ENCODE peak calls at places on chromosomes 3 and 15, in four cellular contexts. I, Z, F and G are unnamed samples. For H3K36me3, the result is how much of the 10 kb centered on the place peaks cover.

GRCh38 chr3:184656991-184657669 is 54.7 kb downstream of the MAGEF1 start:
- DNase-seq in F (no peak), Z (no peak), I (no peak), G (no peak)

GRCh38 chr3:188077160-188077812 is 76.7 kb upstream of the LPP start:
- DNase-seq in Z (no peak), F (no peak), I (no peak), G (no peak)

GRCh38 chr15:88624156-88624970 is 3.2 kb downstream of the AEN start:
- DNase-seq in I (no peak), Z (no peak), F (peak), G (no peak)

GRCh38 chr3:193869221-193870201 is 266.4 kb upstream of the HES1 start:
- DNase-seq in I (peak), F (peak), Z (no peak), G (peak)

GRCh38 chr15:50828610-50829206 is 63.2 kb upstream of the SPPL2A start:
- DNase-seq in I (peak), F (no peak), Z (no peak), G (peak)

GRCh38 chr15:38696120-38696727 is 131.6 kb upstream of the RASGRP1 start:
- DNase-seq in I (no peak), Z (no peak), F (no peak), G (no peak)

GRCh38 chr3:134059680-134060560 is 30.2 kb upstream of the SLCO2A1 start:
- DNase-seq in F (no peak), Z (no peak), I (peak), G (no peak)

GRCh38 chr15:97652700-97653167 is 307.8 kb upstream of the ARRDC4 start:
- DNase-seq in F (peak), I (no peak), Z (no peak), G (no peak)

GRCh38 chr3:115293321-115293720 is 146.2 kb upstream of the ZBTB20 start:
- DNase-seq in F (no peak), Z (no peak), I (no peak), G (no peak)

GRCh38 chr15:71111950-71112349 is 3.3 kb upstream of the THSD4 start:
- DNase-seq in I (no peak), F (no peak), Z (no peak), G (no peak)

GRCh38 chr15:70329179-70329578 is 231.5 kb upstream of the TLE3 start:
- DNase-seq in F (no peak), Z (no peak), I (no peak), G (no peak)

GRCh38 chr3:178802993-178803693 is 266.9 kb downstream of the KCNMB2 start:
- DNase-seq in Z (no peak), I (no peak), F (no peak), G (no peak)

GRCh38 chr3:134249442-134249841 is 1.2 kb downstream of the RYK start:
- DNase-seq in F (no peak), Z (no peak), I (no peak), G (no peak)

GRCh38 chr3:38723569-38724391 is 74.3 kb upstream of the SCN5A start:
- DNase-seq in F (peak), Z (no peak), I (no peak), G (no peak)

GRCh38 chr3:29914861-29915524 is 634.1 kb downstream of the RBMS3 start:
- DNase-seq in I (no peak), F (no peak), Z (no peak), G (peak)

GRCh38 chr3:125069968-125070745 is 14.4 kb upstream of the HEG1 start:
- DNase-seq in I (no peak), F (no peak), Z (no peak), G (no peak)

GRCh38 chr3:151686257-151686656 is 47.5 kb upstream of the AADACL2 start:
- DNase-seq in I (no peak), Z (no peak), F (no peak), G (no peak)

GRCh38 chr15:68652141-68652540 is 73.3 kb downstream of the CORO2B start:
- DNase-seq in F (peak), Z (no peak), I (no peak), G (no peak)

GRCh38 chr3:128426128-128426921 is 40.4 kb downstream of the DNAJB8 start:
- DNase-seq in I (peak), F (no peak), Z (no peak), G (no peak)

GRCh38 chr15:35427091-35427490 is 118.9 kb downstream of the DPH6 start:
- DNase-seq in Z (no peak), F (no peak), I (no peak), G (no peak)

GRCh38 chr15:55334997-55335396 is 16.0 kb downstream of the PIGB start:
- DNase-seq in Z (no peak), F (no peak), I (no peak), G (no peak)

GRCh38 chr3:111695584-111696213 is 100.6 kb upstream of the ZBED2 start:
- DNase-seq in I (no peak), F (no peak), Z (no peak), G (no peak)

GRCh38 chr3:150874666-150875219 is 30.5 kb downstream of the MINDY4B start:
- DNase-seq in I (no peak), F (no peak), Z (no peak), G (no peak)

GRCh38 chr3:124318014-124318413 is 326.1 kb upstream of the ROPN1 start:
- DNase-seq in F (no peak), Z (no peak), I (no peak), G (no peak)

DNA sequence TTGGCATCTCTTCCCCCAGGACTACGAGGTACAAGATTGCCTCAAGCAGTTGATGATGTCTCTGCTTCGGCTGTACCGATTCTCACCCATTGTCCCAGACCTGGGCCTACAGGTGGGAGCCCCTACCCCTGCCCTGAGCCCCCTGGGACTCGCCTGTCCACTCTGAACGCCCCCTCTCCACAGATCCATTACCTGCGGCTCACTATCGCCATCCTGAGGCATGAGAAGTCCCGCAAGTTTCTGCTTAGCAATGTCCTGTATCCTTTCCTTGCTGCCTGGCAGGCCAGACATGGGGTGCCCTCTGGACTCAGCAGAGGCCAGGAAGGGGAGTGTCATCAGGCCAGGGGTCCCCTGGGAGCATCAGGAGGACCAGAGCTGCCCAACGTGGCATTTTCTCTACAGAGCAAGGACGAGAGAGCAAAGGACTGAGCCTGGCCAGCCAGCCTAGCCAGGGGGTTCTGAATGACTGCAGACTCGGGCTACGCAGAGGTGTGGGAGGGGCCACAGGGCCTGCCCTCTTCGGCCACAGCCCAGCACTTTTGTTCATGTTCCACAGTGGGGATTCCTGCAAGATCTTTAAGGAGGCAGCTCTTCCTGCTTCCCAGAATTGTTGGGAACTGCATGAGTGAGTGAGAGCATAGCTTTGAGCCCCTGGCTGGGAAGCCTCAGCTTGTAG is 11.2 kb downstream of the RNF123 start:
- DNase-seq in I (no peak), Z (no peak), F (no peak), G (no peak)
- H3K36me3 ChIP-seq in I (under half), Z (under half), F (half or more), G (under half)

GRCh38 chr3:47641739-47642138 is 63.1 kb upstream of the CSPG5 start:
- DNase-seq in Z (no peak), I (no peak), F (no peak), G (no peak)

GRCh38 chr3:47646362-47646761 is 67.7 kb upstream of the CSPG5 start:
- DNase-seq in F (no peak), Z (no peak), I (no peak), G (no peak)

GRCh38 chr3:47645551-47645950 is 66.9 kb upstream of the CSPG5 start:
- DNase-seq in Z (no peak), I (no peak), F (no peak), G (no peak)

GRCh38 chr3:47647550-47647949 is 68.9 kb upstream of the CSPG5 start:
- DNase-seq in I (no peak), Z (no peak), F (no peak), G (no peak)

DNA sequence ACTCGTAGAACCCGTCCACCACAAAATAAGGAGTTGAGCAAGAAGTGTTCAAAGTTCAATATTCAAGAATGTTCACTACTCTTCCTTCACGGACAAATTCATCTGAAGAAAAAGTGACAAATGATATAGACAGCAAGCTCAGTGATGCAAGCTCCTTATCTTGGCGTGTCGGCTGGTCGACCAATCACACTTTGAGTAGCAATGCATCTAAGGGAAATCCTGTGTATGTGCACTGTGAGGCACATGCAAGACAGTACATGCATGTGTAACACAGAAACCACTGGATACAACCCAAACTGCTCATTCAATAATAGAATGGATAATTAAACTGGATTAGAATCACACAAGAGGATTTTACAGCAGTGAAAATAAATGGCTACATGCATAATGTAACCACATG is 64.4 kb upstream of the CSPG5 start:
- DNase-seq in F (no peak), I (peak), Z (no peak), G (no peak)
- H3K36me3 ChIP-seq in F (under half), I (under half), Z (under half), G (under half)

GRCh38 chr3:13364602-13365271 is 55.4 kb downstream of the NUP210 start:
- DNase-seq in F (no peak), Z (no peak), I (no peak), G (no peak)
- H3K36me3 ChIP-seq in F (under half), Z (under half), I (under half), G (under half)

GRCh38 chr3:185930393-185931107 is 7.3 kb downstream of the TRA2B start:
- DNase-seq in Z (no peak), I (no peak), F (no peak), G (no peak)
- H3K36me3 ChIP-seq in Z (under half), I (under half), F (half or more), G (half or more)

DNA sequence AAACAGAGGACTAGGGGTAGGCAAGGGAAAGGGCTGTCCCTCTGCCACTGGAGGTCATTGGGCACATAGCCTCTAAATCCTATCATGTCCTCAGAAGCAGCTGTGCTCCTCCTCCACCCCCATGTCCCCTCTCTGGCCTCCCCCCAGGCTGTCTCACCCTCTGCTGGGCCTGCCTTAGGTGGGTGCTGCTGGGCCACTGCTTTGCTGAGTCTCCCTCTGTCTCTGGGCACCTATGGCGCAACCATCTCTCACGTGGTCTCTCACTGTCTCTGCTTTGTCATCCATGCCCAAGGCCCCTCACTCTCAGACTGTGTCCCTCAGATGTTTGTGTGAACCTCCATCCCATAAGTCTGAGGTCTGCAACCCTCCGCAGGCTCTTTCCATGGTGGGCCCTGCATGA is 35.0 kb upstream of the IQCF6 start:
- DNase-seq in F (no peak), I (no peak), Z (no peak), G (no peak)
- H3K36me3 ChIP-seq in F (under half), I (under half), Z (under half), G (under half)

GRCh38 chr3:69354948-69355347 is 30.9 kb downstream of the FRMD4B start:
- DNase-seq in Z (no peak), I (no peak), F (no peak), G (no peak)

GRCh38 chr3:69359916-69360315 is 26.0 kb downstream of the FRMD4B start:
- DNase-seq in I (no peak), F (no peak), Z (no peak), G (no peak)

GRCh38 chr3:69357196-69357595 is 28.7 kb downstream of the FRMD4B start:
- DNase-seq in F (no peak), I (no peak), Z (no peak), G (no peak)

GRCh38 chr3:69360690-69361089 is 25.2 kb downstream of the FRMD4B start:
- DNase-seq in Z (no peak), I (no peak), F (no peak), G (no peak)

DNA sequence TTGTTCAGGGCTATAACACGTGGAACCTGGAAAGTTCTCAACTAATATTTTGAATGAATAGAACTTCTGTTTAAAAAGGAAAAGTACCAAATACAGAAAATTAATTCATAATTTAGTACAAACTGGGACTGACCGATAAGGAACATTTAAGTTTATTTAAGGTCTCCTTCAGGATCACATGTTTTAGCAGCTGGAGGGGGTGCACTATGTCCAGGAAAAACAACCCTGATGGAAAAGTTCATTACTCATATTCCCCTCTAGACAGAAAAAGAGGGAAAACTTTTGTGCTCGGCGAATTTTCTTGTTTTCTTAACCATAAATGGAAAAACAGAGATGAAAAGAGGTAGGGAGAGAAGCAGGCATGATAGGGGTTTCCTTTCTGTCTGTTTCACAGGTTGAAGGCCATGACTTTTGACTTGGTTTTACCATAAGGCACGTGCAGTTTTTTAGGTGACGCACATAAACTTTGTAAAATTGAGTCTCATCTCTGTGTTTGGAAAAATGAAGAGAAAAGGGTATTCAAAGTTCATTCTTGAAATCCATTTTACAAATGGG is 26.5 kb downstream of the FRMD4B start:
- DNase-seq in F (peak), I (no peak), Z (no peak), G (no peak)
- H3K36me3 ChIP-seq in F (under half), I (under half), Z (under half), G (under half)

GRCh38 chr15:43434436-43434835 is 58.5 kb downstream of the TP53BP1 start:
- DNase-seq in Z (no peak), I (no peak), F (no peak), G (no peak)
- H3K36me3 ChIP-seq in Z (under half), I (under half), F (half or more), G (under half)

GRCh38 chr3:11562277-11562881 is 81.3 kb downstream of the VGLL4 start:
- DNase-seq in Z (no peak), F (no peak), I (no peak), G (no peak)
- H3K36me3 ChIP-seq in Z (under half), F (half or more), I (under half), G (under half)